ENCODE peak calls at places on chromosomes 12 and 14, in seven cellular contexts. One of them, this sample, is unnamed.

GRCh38 chr14:101066826-101067508 is 163.4 kb upstream of the RTL1 start:
- DNase-seq in vagina: no peak
- DNase-seq in body of pancreas: peak
- DNase-seq in stomach: no peak
- DNase-seq in K562: no peak
- DNase-seq in IMR-90: no peak
- DNase-seq in adrenal gland: peak
- DNase-seq in this sample: no peak

GRCh38 chr12:54206807-54207206 is 18.0 kb upstream of the SMUG1 start:
- DNase-seq in vagina: no peak
- DNase-seq in body of pancreas: no peak
- DNase-seq in stomach: no peak
- DNase-seq in K562: no peak
- DNase-seq in IMR-90: no peak
- DNase-seq in adrenal gland: no peak
- DNase-seq in this sample: no peak

GRCh38 chr12:46224401-46224800 is 44.4 kb downstream of the SLC38A1 start:
- DNase-seq in vagina: no peak
- DNase-seq in body of pancreas: no peak
- DNase-seq in stomach: no peak
- DNase-seq in K562: no peak
- DNase-seq in IMR-90: peak
- DNase-seq in adrenal gland: no peak
- DNase-seq in this sample: no peak

GRCh38 chr14:65281991-65282908 is 130.3 kb upstream of the FUT8 start:
- DNase-seq in vagina: no peak
- DNase-seq in body of pancreas: no peak
- DNase-seq in stomach: no peak
- DNase-seq in K562: no peak
- DNase-seq in IMR-90: peak
- DNase-seq in adrenal gland: no peak
- DNase-seq in this sample: no peak

GRCh38 chr12:57037264-57037663 is 12.7 kb downstream of the MYO1A start:
- DNase-seq in vagina: no peak
- DNase-seq in body of pancreas: no peak
- DNase-seq in stomach: no peak
- DNase-seq in K562: no peak
- DNase-seq in IMR-90: no peak
- DNase-seq in adrenal gland: no peak
- DNase-seq in this sample: no peak

GRCh38 chr14:95818581-95818980 is 58.1 kb upstream of the TUNAR start:
- DNase-seq in vagina: peak
- DNase-seq in body of pancreas: no peak
- DNase-seq in stomach: no peak
- DNase-seq in K562: no peak
- DNase-seq in IMR-90: no peak
- DNase-seq in adrenal gland: no peak
- DNase-seq in this sample: no peak

GRCh38 chr12:124532331-124532750 is 35.1 kb downstream of the NCOR2 start:
- DNase-seq in vagina: no peak
- DNase-seq in body of pancreas: no peak
- DNase-seq in stomach: no peak
- DNase-seq in K562: no peak
- DNase-seq in IMR-90: no peak
- DNase-seq in adrenal gland: no peak
- DNase-seq in this sample: peak

GRCh38 chr12:30110970-30111586 is 327.3 kb upstream of the TMTC1 start:
- DNase-seq in vagina: no peak
- DNase-seq in body of pancreas: no peak
- DNase-seq in stomach: no peak
- DNase-seq in K562: no peak
- DNase-seq in IMR-90: peak
- DNase-seq in adrenal gland: no peak
- DNase-seq in this sample: no peak

GRCh38 chr12:51687142-51687935 is 96.3 kb downstream of the SCN8A start:
- DNase-seq in vagina: no peak
- DNase-seq in body of pancreas: no peak
- DNase-seq in stomach: no peak
- DNase-seq in K562: no peak
- DNase-seq in IMR-90: peak
- DNase-seq in adrenal gland: no peak
- DNase-seq in this sample: no peak

GRCh38 chr12:27814411-27814810 is 34.4 kb upstream of the MANSC4 start:
- DNase-seq in vagina: no peak
- DNase-seq in body of pancreas: no peak
- DNase-seq in stomach: no peak
- DNase-seq in K562: no peak
- DNase-seq in IMR-90: no peak
- DNase-seq in adrenal gland: no peak
- DNase-seq in this sample: no peak

GRCh38 chr12:40534828-40535227 is 157.4 kb upstream of the CNTN1 start:
- DNase-seq in vagina: no peak
- DNase-seq in body of pancreas: no peak
- DNase-seq in stomach: no peak
- DNase-seq in K562: no peak
- DNase-seq in IMR-90: no peak
- DNase-seq in adrenal gland: no peak
- DNase-seq in this sample: no peak

GRCh38 chr14:96564389-96564788 is 62.2 kb downstream of the PAPOLA start:
- DNase-seq in vagina: no peak
- DNase-seq in body of pancreas: no peak
- DNase-seq in stomach: no peak
- DNase-seq in K562: no peak
- DNase-seq in IMR-90: no peak
- DNase-seq in adrenal gland: no peak
- DNase-seq in this sample: no peak

GRCh38 chr14:77709412-77709811 is 1.5 kb downstream of the SLIRP start:
- DNase-seq in vagina: no peak
- DNase-seq in body of pancreas: no peak
- DNase-seq in stomach: no peak
- DNase-seq in K562: no peak
- DNase-seq in IMR-90: no peak
- DNase-seq in adrenal gland: no peak
- DNase-seq in this sample: peak

GRCh38 chr12:65098364-65098763 is 22.7 kb downstream of the WIF1 start:
- DNase-seq in vagina: no peak
- DNase-seq in body of pancreas: no peak
- DNase-seq in stomach: no peak
- DNase-seq in K562: no peak
- DNase-seq in IMR-90: no peak
- DNase-seq in adrenal gland: no peak
- DNase-seq in this sample: no peak

GRCh38 chr12:108446766-108447165 is 68.3 kb upstream of the FICD start:
- DNase-seq in vagina: no peak
- DNase-seq in body of pancreas: no peak
- DNase-seq in stomach: no peak
- DNase-seq in K562: no peak
- DNase-seq in IMR-90: no peak
- DNase-seq in adrenal gland: no peak
- DNase-seq in this sample: no peak

GRCh38 chr12:75568801-75569200 is 57.4 kb upstream of the KRR1 start:
- DNase-seq in vagina: no peak
- DNase-seq in body of pancreas: no peak
- DNase-seq in stomach: no peak
- DNase-seq in K562: no peak
- DNase-seq in IMR-90: no peak
- DNase-seq in adrenal gland: no peak
- DNase-seq in this sample: no peak

GRCh38 chr12:54412786-54413185 is 6.3 kb downstream of the ITGA5 start:
- DNase-seq in vagina: no peak
- DNase-seq in body of pancreas: no peak
- DNase-seq in stomach: no peak
- DNase-seq in K562: no peak
- DNase-seq in IMR-90: no peak
- DNase-seq in adrenal gland: no peak
- DNase-seq in this sample: no peak

GRCh38 chr12:49911213-49911605 is 7.5 kb upstream of the FAIM2 start:
- DNase-seq in vagina: no peak
- DNase-seq in body of pancreas: no peak
- DNase-seq in stomach: no peak
- DNase-seq in K562: no peak
- DNase-seq in IMR-90: no peak
- DNase-seq in adrenal gland: no peak
- DNase-seq in this sample: no peak

GRCh38 chr14:76715927-76716200 is 45.4 kb upstream of the VASH1 start:
- DNase-seq in vagina: peak
- DNase-seq in body of pancreas: no peak
- DNase-seq in stomach: no peak
- DNase-seq in K562: no peak
- DNase-seq in IMR-90: no peak
- DNase-seq in adrenal gland: no peak
- DNase-seq in this sample: no peak

GRCh38 chr12:80445083-80445482 is 1.0 kb downstream of the PTPRQ start:
- DNase-seq in vagina: no peak
- DNase-seq in body of pancreas: no peak
- DNase-seq in stomach: no peak
- DNase-seq in K562: no peak
- DNase-seq in IMR-90: peak
- DNase-seq in adrenal gland: no peak
- DNase-seq in this sample: no peak

GRCh38 chr12:76346798-76347420 is 1.3 kb downstream of the BBS10 start:
- DNase-seq in vagina: no peak
- DNase-seq in body of pancreas: no peak
- DNase-seq in stomach: no peak
- DNase-seq in K562: peak
- DNase-seq in IMR-90: peak
- DNase-seq in adrenal gland: peak
- DNase-seq in this sample: peak

GRCh38 chr12:109191621-109192250 is 75.3 kb downstream of the ACACB start:
- DNase-seq in vagina: no peak
- DNase-seq in body of pancreas: no peak
- DNase-seq in stomach: no peak
- DNase-seq in K562: no peak
- DNase-seq in IMR-90: no peak
- DNase-seq in adrenal gland: no peak
- DNase-seq in this sample: no peak

GRCh38 chr12:48775299-48775698 is 13.6 kb downstream of the ADCY6 start:
- DNase-seq in vagina: no peak
- DNase-seq in body of pancreas: no peak
- DNase-seq in stomach: no peak
- DNase-seq in K562: no peak
- DNase-seq in IMR-90: no peak
- DNase-seq in adrenal gland: no peak
- DNase-seq in this sample: no peak

GRCh38 chr12:65998536-65999530 is 131.7 kb downstream of the LLPH start:
- DNase-seq in vagina: no peak
- DNase-seq in body of pancreas: no peak
- DNase-seq in stomach: no peak
- DNase-seq in K562: no peak
- DNase-seq in IMR-90: peak
- DNase-seq in adrenal gland: no peak
- DNase-seq in this sample: no peak

GRCh38 chr14:32134448-32135070 is 57.5 kb downstream of the ARHGAP5 start:
- DNase-seq in vagina: no peak
- DNase-seq in body of pancreas: no peak
- DNase-seq in stomach: no peak
- DNase-seq in K562: no peak
- DNase-seq in IMR-90: peak
- DNase-seq in adrenal gland: no peak
- DNase-seq in this sample: no peak

GRCh38 chr12:130674676-130675075 is 41.4 kb downstream of the RIMBP2 start:
- DNase-seq in vagina: no peak
- DNase-seq in body of pancreas: no peak
- DNase-seq in stomach: no peak
- DNase-seq in K562: no peak
- DNase-seq in IMR-90: no peak
- DNase-seq in adrenal gland: no peak
- DNase-seq in this sample: no peak

GRCh38 chr14:95431199-95432145 is 85.0 kb downstream of the SYNE3 start:
- DNase-seq in vagina: no peak
- DNase-seq in body of pancreas: peak
- DNase-seq in stomach: no peak
- DNase-seq in K562: peak
- DNase-seq in IMR-90: peak
- DNase-seq in adrenal gland: no peak
- DNase-seq in this sample: peak

GRCh38 chr12:104345234-104346066 is 41.9 kb downstream of the EID3 start:
- DNase-seq in vagina: no peak
- DNase-seq in body of pancreas: no peak
- DNase-seq in stomach: no peak
- DNase-seq in K562: no peak
- DNase-seq in IMR-90: no peak
- DNase-seq in adrenal gland: no peak
- DNase-seq in this sample: no peak
- TF ChIP-seq POLR2A in vagina: no peak
- TF ChIP-seq POLR2A in body of pancreas: no peak
- TF ChIP-seq POLR2A in stomach: no peak
- TF ChIP-seq POLR2A in K562: no peak
- TF ChIP-seq POLR2A in IMR-90: no peak
- TF ChIP-seq POLR2A in adrenal gland: no peak
- TF ChIP-seq POLR2A in this sample: no peak

DNA sequence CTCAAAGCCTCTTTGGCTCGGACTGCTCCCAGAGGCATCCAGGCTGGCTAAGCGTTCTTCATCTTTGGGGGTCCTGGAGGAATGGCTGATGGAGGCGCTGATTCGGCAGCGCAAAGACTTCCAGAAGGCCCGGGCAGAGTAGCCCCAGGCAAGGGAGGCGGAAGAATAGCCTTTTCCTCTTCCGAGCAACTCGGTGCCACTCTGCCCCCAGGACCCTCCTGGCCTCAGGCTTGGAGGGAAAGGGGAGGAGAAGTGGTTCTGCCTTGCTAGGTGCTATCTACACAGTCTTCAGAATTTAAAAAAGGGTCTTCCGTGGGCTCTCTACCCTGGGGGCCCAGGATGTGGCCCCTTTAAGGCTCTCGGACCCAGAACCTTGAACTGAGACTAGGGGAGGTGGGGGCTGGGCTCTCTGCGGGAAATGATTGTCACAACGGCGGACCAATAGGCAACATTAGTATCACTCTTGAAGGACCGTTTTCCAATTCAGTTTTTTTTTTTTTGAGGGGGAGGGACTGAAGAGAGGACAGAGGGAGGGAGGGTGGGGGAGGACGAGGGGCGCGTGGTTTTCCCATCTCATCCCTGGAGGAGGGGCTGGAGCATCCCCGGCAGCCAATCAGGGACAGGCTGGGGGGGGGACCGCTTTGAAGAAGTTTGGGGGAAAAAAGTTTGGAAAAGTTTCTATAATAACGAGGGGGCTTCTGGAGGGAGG is at the start of gene NFATC4:
- DNase-seq in vagina: peak
- DNase-seq in body of pancreas: peak
- DNase-seq in stomach: peak
- DNase-seq in K562: peak
- DNase-seq in IMR-90: peak
- DNase-seq in adrenal gland: peak
- DNase-seq in this sample: peak
- TF ChIP-seq POLR2A in vagina: peak
- TF ChIP-seq POLR2A in body of pancreas: no peak
- TF ChIP-seq POLR2A in stomach: no peak
- TF ChIP-seq POLR2A in K562: no peak
- TF ChIP-seq POLR2A in IMR-90: no peak
- TF ChIP-seq POLR2A in adrenal gland: peak
- TF ChIP-seq POLR2A in this sample: no peak

GRCh38 chr12:113170926-113171325 is 14.4 kb downstream of the DDX54 start:
- DNase-seq in vagina: no peak
- DNase-seq in body of pancreas: no peak
- DNase-seq in stomach: no peak
- DNase-seq in K562: no peak
- DNase-seq in IMR-90: no peak
- DNase-seq in adrenal gland: no peak
- DNase-seq in this sample: no peak
- TF ChIP-seq POLR2A in vagina: no peak
- TF ChIP-seq POLR2A in body of pancreas: no peak
- TF ChIP-seq POLR2A in stomach: no peak
- TF ChIP-seq POLR2A in K562: no peak
- TF ChIP-seq POLR2A in IMR-90: no peak
- TF ChIP-seq POLR2A in adrenal gland: no peak
- TF ChIP-seq POLR2A in this sample: no peak

GRCh38 chr14:24438198-24439095 is 4.1 kb downstream of the SDR39U1 start:
- DNase-seq in vagina: no peak
- DNase-seq in body of pancreas: no peak
- DNase-seq in stomach: no peak
- DNase-seq in K562: no peak
- DNase-seq in IMR-90: no peak
- DNase-seq in adrenal gland: no peak
- DNase-seq in this sample: no peak
- TF ChIP-seq POLR2A in vagina: no peak
- TF ChIP-seq POLR2A in body of pancreas: no peak
- TF ChIP-seq POLR2A in stomach: no peak
- TF ChIP-seq POLR2A in K562: no peak
- TF ChIP-seq POLR2A in IMR-90: no peak
- TF ChIP-seq POLR2A in adrenal gland: no peak
- TF ChIP-seq POLR2A in this sample: peak